ENCODE peak calls at places on chromosomes 2 and 18, in four cellular contexts. S, V, Z and U are unnamed samples.
A peak's percentile ranks its signal among the peaks of the same experiment; 100 is the strongest.

GRCh38 chr18:50590625-50591024 is 30.7 kb downstream of the MAPK4 start:
- DNase-seq in S (no peak), Z (no peak), V (no peak), U (no peak)

GRCh38 chr18:54162431-54162830 is 62.0 kb downstream of the MBD2 start:
- DNase-seq in V (peak; percentile 86), S (no peak), Z (no peak), U (no peak)

GRCh38 chr2:169069341-169069740 is at the start of gene DHRS9:
- DNase-seq in V (peak; percentile 92), Z (no peak), S (no peak), U (no peak)

GRCh38 chr2:218898109-218898878 is 17.6 kb downstream of the WNT10A start:
- DNase-seq in V (peak; percentile 38), S (peak; percentile 62), Z (peak; percentile 70), U (no peak)

GRCh38 chr2:27073782-27074181 is 2.3 kb upstream of the OST4 start:
- DNase-seq in S (no peak), Z (no peak), V (no peak), U (no peak)

GRCh38 chr2:133333189-133333588 is 235.1 kb downstream of the NCKAP5 start:
- DNase-seq in V (no peak), Z (no peak), S (no peak), U (no peak)

GRCh38 chr2:66574701-66575624 is 140.0 kb downstream of the MEIS1 start:
- DNase-seq in Z (peak; percentile 68), S (no peak), V (peak; percentile 86), U (peak; percentile 44)

GRCh38 chr2:172709566-172710291 is 25.9 kb upstream of the RAPGEF4 start:
- DNase-seq in Z (no peak), S (no peak), V (no peak), U (no peak)

GRCh38 chr18:55502346-55502710 is 85.7 kb downstream of the TCF4 start:
- DNase-seq in Z (no peak), V (no peak), S (no peak), U (no peak)

GRCh38 chr2:116142828-116143227 is 1671.7 kb upstream of the DDX18 start:
- DNase-seq in V (no peak), Z (no peak), S (no peak), U (no peak)

GRCh38 chr2:71618327-71619113 is 165.2 kb downstream of the DYSF start:
- DNase-seq in S (no peak), Z (no peak), V (no peak), U (no peak)

GRCh38 chr2:237298323-237299118 is 115.4 kb downstream of the COL6A3 start:
- DNase-seq in V (peak; percentile 80), S (no peak), Z (no peak), U (no peak)

GRCh38 chr18:8177330-8178016 is 431.8 kb upstream of the RAB12 start:
- DNase-seq in V (peak; percentile 38), Z (no peak), S (no peak), U (no peak)

GRCh38 chr2:148519013-148519412 is 125.5 kb upstream of the EPC2 start:
- DNase-seq in V (no peak), S (no peak), Z (no peak), U (no peak)

GRCh38 chr2:77363277-77363676 is 158.9 kb downstream of the LRRTM4 start:
- DNase-seq in V (no peak), Z (no peak), S (no peak), U (no peak)

GRCh38 chr2:172442072-172442895 is 14.9 kb downstream of the ITGA6 start:
- DNase-seq in S (peak; percentile 55), V (peak; percentile 90), Z (no peak), U (peak; percentile 54)

GRCh38 chr2:85725451-85725850 is 28.3 kb upstream of the ATOH8 start:
- DNase-seq in Z (no peak), V (no peak), S (no peak), U (no peak)

GRCh38 chr2:215879977-215880940 is 133.1 kb downstream of the MREG start:
- DNase-seq in Z (no peak), S (no peak), V (no peak), U (no peak)

GRCh38 chr2:186588940-186589732 is 720 bp upstream of the ITGAV start:
- DNase-seq in Z (no peak), S (no peak), V (no peak), U (no peak)

GRCh38 chr2:64595397-64596160 is 58.1 kb downstream of the SERTAD2 start:
- DNase-seq in S (no peak), Z (no peak), V (peak; percentile 53), U (no peak)

GRCh38 chr2:27322301-27322765 is 564 bp downstream of the MPV17 start:
- DNase-seq in S (no peak), V (peak; percentile 32), Z (no peak), U (no peak)

DNA sequence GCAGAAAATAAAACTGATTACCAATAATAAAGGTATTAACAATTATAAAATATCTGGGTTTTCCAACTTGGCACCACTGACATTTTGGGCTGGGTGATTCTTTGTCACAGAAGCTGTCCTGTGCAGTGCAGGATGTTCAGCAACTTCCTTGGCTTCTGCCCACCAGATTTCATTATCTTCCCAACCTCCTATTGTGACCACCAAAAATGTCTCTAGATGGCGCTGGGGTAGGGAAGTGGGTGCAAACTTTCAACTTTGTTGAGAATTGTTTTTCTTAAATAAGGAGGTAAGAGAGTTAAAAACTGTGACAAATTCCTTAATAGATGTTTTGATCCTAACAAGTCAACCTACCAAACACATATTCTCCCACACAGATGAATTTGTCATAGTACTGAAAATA is 90.1 kb downstream of the GAREM1 start:
- DNase-seq in Z (no peak), V (peak; percentile 47), S (no peak), U (no peak)
- TF ChIP-seq CTCF in Z (no peak), V (peak; percentile 33), S (no peak), U (no peak)

GRCh38 chr2:9375857-9376428 is 47.4 kb downstream of the ITGB1BP1 start:
- DNase-seq in Z (no peak), S (no peak), V (no peak), U (no peak)
- TF ChIP-seq CTCF in Z (no peak), S (no peak), V (no peak), U (no peak)

GRCh38 chr2:61175036-61175435 is 13.0 kb downstream of the C2orf74 start:
- DNase-seq in Z (no peak), S (no peak), V (no peak), U (no peak)

GRCh38 chr2:61178603-61179545 is 16.9 kb downstream of the C2orf74 start:
- DNase-seq in S (no peak), Z (no peak), V (peak; percentile 64), U (no peak)

GRCh38 chr2:61179701-61180639 is 18.0 kb downstream of the C2orf74 start:
- DNase-seq in S (no peak), Z (peak; percentile 76), V (peak; percentile 88), U (peak; percentile 64)

GRCh38 chr2:61177727-61178549 is 15.9 kb downstream of the C2orf74 start:
- DNase-seq in Z (no peak), V (peak; percentile 30), S (peak; percentile 46), U (no peak)

DNA sequence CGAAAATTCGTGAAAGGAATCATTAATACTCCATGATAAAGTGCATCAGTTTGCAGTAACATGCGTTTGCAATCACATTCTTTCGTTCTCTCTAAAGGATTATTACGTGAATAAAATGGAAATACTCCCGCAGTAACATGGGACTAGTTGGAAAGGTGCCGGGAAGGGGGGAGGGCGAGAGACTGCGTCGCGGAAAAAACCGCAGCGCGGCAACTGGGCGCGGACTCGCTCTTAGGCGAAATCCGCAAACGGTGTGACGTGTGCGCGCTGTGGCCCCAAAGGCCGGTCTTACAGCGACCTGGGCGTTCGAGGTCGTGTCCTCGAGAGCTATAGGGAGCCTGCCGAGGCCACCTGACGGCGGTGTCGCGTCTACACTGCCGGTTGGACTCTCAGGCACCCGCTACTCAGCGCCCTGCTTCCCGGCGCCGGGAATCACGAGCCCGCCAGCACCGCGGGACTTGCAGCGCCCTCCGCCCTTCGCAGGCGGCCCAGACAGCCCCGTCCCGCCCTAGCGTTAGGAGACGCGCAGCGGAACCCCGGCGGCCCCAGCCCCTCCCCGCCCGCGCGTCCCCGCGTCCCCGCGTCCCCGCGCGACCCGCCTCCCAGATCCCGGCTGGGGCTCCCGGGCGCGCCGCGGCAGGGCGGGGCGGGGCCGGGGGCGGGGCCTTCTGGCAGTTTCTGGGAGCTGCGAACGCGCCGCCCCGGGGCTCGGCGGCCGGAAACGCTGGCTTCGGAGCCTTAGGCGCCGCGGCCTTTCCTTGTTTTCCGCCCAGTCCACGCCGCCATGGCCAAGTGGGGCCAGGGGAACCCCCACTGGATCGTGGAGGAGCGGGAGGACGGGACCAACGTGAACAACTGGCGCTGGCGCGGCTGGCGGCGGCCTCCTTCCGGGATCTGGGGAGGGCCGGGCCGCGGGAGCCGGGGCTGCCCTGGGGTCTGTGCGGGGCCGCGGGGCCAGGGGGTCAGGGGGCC is 15.1 kb downstream of the C2orf74 start:
- DNase-seq in Z (peak; percentile 96), S (peak; percentile 91), V (peak; percentile 85), U (peak; percentile 83)
- TF ChIP-seq CTCF in Z (no peak), S (no peak), V (no peak), U (no peak)

DNA sequence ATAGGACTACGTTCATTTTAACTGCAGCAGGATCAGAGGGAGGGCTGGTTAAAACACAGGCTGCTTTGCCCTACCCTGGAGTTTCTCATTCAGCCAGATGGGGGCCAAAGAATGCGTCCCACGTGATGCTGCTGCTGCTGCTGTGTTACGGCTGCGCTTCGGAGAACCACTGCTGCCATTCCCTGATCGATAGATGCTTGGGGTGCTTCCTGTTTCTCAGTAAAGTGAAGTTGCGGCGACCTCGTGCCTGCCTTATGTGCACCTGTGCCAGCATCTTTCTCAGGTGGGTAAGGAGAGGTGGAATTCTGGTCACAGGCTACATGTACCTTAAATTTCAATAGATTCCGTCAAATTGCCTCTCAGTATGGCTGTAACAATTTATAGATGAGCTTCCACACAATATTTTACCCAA is 24.7 kb upstream of the TOGARAM2 start:
- DNase-seq in S (peak; percentile 70), V (peak; percentile 41), Z (no peak), U (no peak)
- TF ChIP-seq CTCF in S (no peak), V (peak; percentile 43), Z (no peak), U (peak; percentile 30)

DNA sequence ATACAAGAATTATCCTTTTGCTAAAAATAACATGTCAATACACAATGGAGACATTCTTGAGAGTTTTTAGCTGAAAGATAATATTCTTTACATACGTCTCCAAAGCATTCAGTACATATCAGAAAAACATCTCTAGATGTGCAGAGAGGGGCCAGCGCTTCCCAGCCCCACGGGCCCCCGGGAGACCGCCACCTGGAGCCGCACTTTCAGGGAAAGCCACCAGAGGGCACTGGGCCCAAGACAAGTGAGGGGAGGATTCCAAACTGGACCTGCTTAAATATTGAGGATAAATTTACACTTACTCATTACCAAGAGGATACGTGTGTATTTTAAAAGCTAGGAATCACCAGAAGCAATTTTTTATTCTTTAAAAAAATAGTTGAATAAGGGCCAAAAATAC is 499.5 kb downstream of the GALR1 start:
- DNase-seq in Z (no peak), S (no peak), V (peak; percentile 2), U (no peak)
- TF ChIP-seq CTCF in Z (peak; percentile 27), S (no peak), V (peak; percentile 34), U (no peak)

GRCh38 chr2:128178650-128179460 is 87.9 kb downstream of the UGGT1 start:
- DNase-seq in V (peak; percentile 80), Z (peak; percentile 56), S (peak; percentile 56), U (peak; percentile 59)

GRCh38 chr2:128177315-128177714 is 86.3 kb downstream of the UGGT1 start:
- DNase-seq in V (no peak), S (no peak), Z (no peak), U (no peak)

GRCh38 chr2:128180031-128180430 is 89.0 kb downstream of the UGGT1 start:
- DNase-seq in S (no peak), Z (no peak), V (no peak), U (no peak)

GRCh38 chr2:128178144-128178649 is 87.2 kb downstream of the UGGT1 start:
- DNase-seq in V (no peak), S (no peak), Z (no peak), U (no peak)

GRCh38 chr2:128179461-128179755 is 88.4 kb downstream of the UGGT1 start:
- DNase-seq in S (no peak), V (no peak), Z (no peak), U (no peak)
- TF ChIP-seq CTCF in S (no peak), V (no peak), Z (no peak), U (no peak)